ENCODE peak calls at places on chromosome 17, in ten cellular contexts. E is transverse colon, Y is neuronal stem cell, C is cardiac fibroblast, H is skeletal muscle cell, V is psoas muscle, Q is keratinocyte, P is endodermal cell, R is suprapubic skin, O is endothelial cell of umbilical vein. K is an unnamed sample.

GRCh38 chr17:79836952-79837887 is 2.0 kb downstream of the CBX4 start:
- DNase-seq in E (peak), Y (no peak), C (peak), H (no peak), V (peak), Q (no peak), P (peak), R (peak), O (no peak), K (no peak)

GRCh38 chr17:81511800-81512559 is 619 bp downstream of the ACTG1 start:
- DNase-seq in E (no peak), Y (no peak), C (peak), H (no peak), V (peak), Q (no peak), P (peak), R (no peak), O (peak), K (no peak)

GRCh38 chr17:14442798-14443553 is 142.1 kb downstream of the HS3ST3B1 start:
- DNase-seq in E (no peak), Y (no peak), C (no peak), H (no peak), V (no peak), Q (no peak), P (no peak), R (no peak), O (no peak), K (no peak)

GRCh38 chr17:81514485-81514734 is 1.8 kb upstream of the ACTG1 start:
- DNase-seq in E (no peak), Y (no peak), C (no peak), H (no peak), V (no peak), Q (no peak), P (no peak), R (no peak), O (no peak), K (no peak)

GRCh38 chr17:4520881-4521600 is 22.4 kb downstream of the SPNS2 start:
- DNase-seq in E (peak), Y (no peak), C (peak), H (no peak), V (no peak), Q (peak), P (no peak), R (no peak), O (peak), K (no peak)

GRCh38 chr17:83078378-83079339 is 750 bp upstream of the METRNL start:
- DNase-seq in E (no peak), Y (peak), C (no peak), H (no peak), V (no peak), Q (no peak), P (peak), R (no peak), O (no peak), K (no peak)

GRCh38 chr17:78341559-78342437 is 18.1 kb downstream of the SOCS3 start:
- DNase-seq in E (peak), Y (peak), C (peak), H (no peak), V (peak), Q (no peak), P (peak), R (peak), O (peak), K (no peak)

GRCh38 chr17:45283711-45284110 is 21.8 kb upstream of the SPATA32 start:
- DNase-seq in E (no peak), Y (no peak), C (no peak), H (no peak), V (peak), Q (no peak), P (no peak), R (peak), O (no peak), K (no peak)

GRCh38 chr17:45031231-45032149 is 19.9 kb downstream of the DCAKD start:
- DNase-seq in E (no peak), Y (no peak), C (no peak), H (no peak), V (no peak), Q (no peak), P (no peak), R (no peak), O (no peak), K (no peak)

GRCh38 chr17:82021728-82022309 is 859 bp downstream of the CENPX start:
- DNase-seq in E (peak), Y (no peak), C (no peak), H (no peak), V (no peak), Q (no peak), P (no peak), R (no peak), O (no peak), K (no peak)

GRCh38 chr17:1286379-1287106 is 7.1 kb downstream of the TRARG1 start:
- DNase-seq in E (no peak), Y (no peak), C (no peak), H (no peak), V (no peak), Q (no peak), P (no peak), R (no peak), O (no peak), K (no peak)

GRCh38 chr17:1275962-1276736 is 3.3 kb upstream of the TRARG1 start:
- DNase-seq in E (peak), Y (peak), C (peak), H (no peak), V (peak), Q (no peak), P (peak), R (peak), O (peak), K (no peak)

GRCh38 chr17:1275205-1275961 is 4.1 kb upstream of the TRARG1 start:
- DNase-seq in E (no peak), Y (no peak), C (no peak), H (no peak), V (no peak), Q (no peak), P (no peak), R (no peak), O (no peak), K (no peak)

GRCh38 chr17:1280652-1281051 is 1.2 kb downstream of the TRARG1 start:
- DNase-seq in E (no peak), Y (no peak), C (no peak), H (no peak), V (no peak), Q (no peak), P (no peak), R (no peak), O (no peak), K (no peak)
- H3K4me3 ChIP-seq in E (no peak), Y (no peak), C (no peak), H (no peak), V (no peak), Q (no peak), P (no peak), R (no peak), O (no peak), K (no peak)

GRCh38 chr17:27555364-27555763 is 75.6 kb upstream of the LGALS9 start:
- DNase-seq in E (no peak), Y (no peak), C (no peak), H (no peak), V (no peak), Q (no peak), P (no peak), R (no peak), O (no peak), K (no peak)
- H3K4me3 ChIP-seq in E (no peak), Y (no peak), C (no peak), H (no peak), V (no peak), Q (no peak), P (no peak), R (no peak), O (no peak), K (no peak)

DNA sequence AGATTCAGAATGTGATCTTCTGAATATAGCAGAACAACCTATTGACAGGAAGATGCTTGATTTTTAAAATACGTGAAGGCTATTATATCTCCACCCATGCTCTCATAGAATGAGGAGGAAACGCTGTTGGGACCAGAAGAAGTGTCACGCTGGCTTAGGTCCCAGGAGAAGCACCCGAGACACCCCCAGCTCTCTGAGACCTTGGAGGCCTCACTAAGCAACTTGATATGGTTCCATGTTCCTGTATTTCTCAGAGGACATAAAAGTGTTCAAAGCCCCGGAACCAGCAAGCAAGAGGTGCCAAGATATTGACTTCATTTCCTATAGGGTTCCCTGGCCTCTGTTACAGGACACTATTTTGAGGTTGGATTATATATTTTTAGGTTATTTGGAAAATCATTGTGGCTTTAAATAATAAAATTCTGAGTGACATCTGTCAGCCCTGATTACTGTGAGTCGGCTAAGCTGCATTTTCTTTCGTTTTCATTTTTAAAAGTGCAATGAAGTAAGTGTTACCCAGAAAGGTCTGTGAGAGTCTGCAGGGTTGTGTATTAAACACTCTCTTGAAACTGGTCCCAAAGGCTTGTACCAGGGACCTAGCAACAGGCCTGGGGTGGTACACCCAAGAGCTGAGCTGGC is 400.0 kb downstream of the SOX9 start:
- DNase-seq in E (no peak), Y (no peak), C (no peak), H (no peak), V (no peak), Q (no peak), P (no peak), R (no peak), O (no peak), K (no peak)
- H3K4me3 ChIP-seq in E (peak), Y (no peak), C (no peak), H (no peak), V (no peak), Q (no peak), P (no peak), R (no peak), O (no peak), K (no peak)

DNA sequence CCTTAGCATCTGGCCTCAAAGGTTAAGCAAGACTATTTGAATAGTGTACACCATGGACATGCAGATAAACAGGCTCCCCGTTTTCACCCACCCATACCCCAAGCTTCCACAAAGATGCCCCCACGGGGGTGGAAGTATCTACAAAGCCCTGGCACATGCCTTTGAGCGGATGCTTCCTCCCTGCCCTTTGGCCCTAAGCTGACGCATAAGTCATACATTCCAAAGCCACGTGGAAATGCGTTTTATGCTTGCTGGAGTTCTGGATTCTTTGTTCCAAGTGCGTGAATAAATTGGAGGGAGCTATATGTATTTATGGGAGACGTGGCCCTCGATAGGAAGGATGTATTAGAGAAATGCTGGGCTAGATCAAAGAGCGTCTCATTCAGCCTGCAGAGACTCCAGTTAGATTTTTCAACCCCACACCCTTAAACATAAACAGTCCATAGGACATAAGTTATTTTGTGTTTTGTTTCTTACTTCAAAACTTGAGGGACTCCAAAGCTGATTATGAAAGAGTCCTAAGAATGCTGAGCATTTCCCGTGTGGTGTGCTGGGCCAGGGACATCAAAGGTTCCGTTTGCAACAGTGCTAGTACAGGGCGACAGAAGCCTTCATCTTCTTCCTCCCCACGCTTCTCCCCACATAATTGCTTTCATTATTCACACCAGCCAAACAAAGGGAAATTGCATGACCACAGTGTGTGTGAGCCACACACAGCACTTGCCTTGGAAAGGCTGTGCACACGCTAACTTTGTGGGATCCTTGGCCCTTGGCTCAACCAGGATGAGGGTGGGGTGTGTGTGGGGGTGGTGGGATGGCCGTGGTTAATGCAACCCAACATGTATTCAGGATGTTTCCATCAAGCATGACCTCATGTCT is 73.6 kb downstream of the WIPI1 start:
- DNase-seq in E (no peak), Y (no peak), C (peak), H (peak), V (no peak), Q (no peak), P (peak), R (peak), O (peak), K (peak)
- H3K4me3 ChIP-seq in E (no peak), Y (no peak), C (no peak), H (no peak), V (no peak), Q (no peak), P (no peak), R (no peak), O (no peak), K (no peak)

GRCh38 chr17:8628172-8628571 is 2.4 kb downstream of the MYH10 start:
- DNase-seq in E (no peak), Y (no peak), C (no peak), H (no peak), V (no peak), Q (no peak), P (no peak), R (no peak), O (no peak), K (no peak)
- H3K4me3 ChIP-seq in E (no peak), Y (peak), C (no peak), H (no peak), V (no peak), Q (no peak), P (peak), R (no peak), O (peak), K (peak)

GRCh38 chr17:76789235-76789788 is 51.4 kb downstream of the MFSD11 start:
- DNase-seq in E (no peak), Y (no peak), C (no peak), H (no peak), V (no peak), Q (no peak), P (no peak), R (no peak), O (no peak), K (no peak)
- H3K4me3 ChIP-seq in E (no peak), Y (no peak), C (no peak), H (no peak), V (no peak), Q (no peak), P (no peak), R (no peak), O (no peak), K (no peak)

DNA sequence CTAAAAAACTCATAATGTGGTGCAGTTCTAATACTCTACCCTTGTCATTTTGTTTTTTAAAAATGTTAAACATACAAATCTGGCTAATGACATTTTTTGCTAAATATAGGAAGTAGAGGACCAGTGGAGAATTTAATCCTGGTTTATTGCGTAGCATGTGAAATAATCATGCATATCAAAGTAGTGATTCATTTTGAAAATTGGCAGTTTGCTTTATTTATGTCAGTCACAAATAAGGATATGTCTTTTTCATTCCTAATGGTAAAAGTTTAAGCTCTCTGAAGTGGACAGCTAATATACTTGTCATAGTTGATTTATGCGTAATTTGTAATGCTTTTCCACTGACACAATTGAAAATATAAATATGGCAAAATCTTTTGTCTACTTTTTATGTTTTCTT is 224.2 kb downstream of the BCAS3 start:
- DNase-seq in E (no peak), Y (no peak), C (peak), H (no peak), V (no peak), Q (no peak), P (no peak), R (no peak), O (peak), K (peak)
- H3K4me3 ChIP-seq in E (no peak), Y (no peak), C (no peak), H (no peak), V (no peak), Q (no peak), P (no peak), R (no peak), O (no peak), K (no peak)

GRCh38 chr17:2435181-2435741 is 34.4 kb upstream of the MNT start:
- DNase-seq in E (no peak), Y (peak), C (peak), H (no peak), V (no peak), Q (no peak), P (peak), R (no peak), O (no peak), K (no peak)

GRCh38 chr17:2433696-2434095 is 32.8 kb upstream of the MNT start:
- DNase-seq in E (no peak), Y (no peak), C (no peak), H (no peak), V (no peak), Q (peak), P (no peak), R (no peak), O (no peak), K (no peak)

GRCh38 chr17:2436516-2436915 is 35.7 kb upstream of the MNT start:
- DNase-seq in E (no peak), Y (no peak), C (no peak), H (no peak), V (no peak), Q (no peak), P (no peak), R (no peak), O (no peak), K (no peak)

GRCh38 chr17:2438823-2439222 is 38.0 kb upstream of the MNT start:
- DNase-seq in E (no peak), Y (no peak), C (peak), H (peak), V (no peak), Q (no peak), P (no peak), R (no peak), O (no peak), K (peak)

GRCh38 chr17:2435852-2436251 is 35.0 kb upstream of the MNT start:
- DNase-seq in E (no peak), Y (no peak), C (no peak), H (no peak), V (no peak), Q (no peak), P (no peak), R (no peak), O (no peak), K (no peak)
- H3K4me3 ChIP-seq in E (no peak), Y (peak), C (no peak), H (no peak), V (no peak), Q (no peak), P (no peak), R (no peak), O (no peak), K (no peak)

GRCh38 chr17:40448213-40448638 is 5.0 kb downstream of the IGFBP4 start:
- DNase-seq in E (peak), Y (no peak), C (peak), H (no peak), V (peak), Q (no peak), P (no peak), R (no peak), O (peak), K (no peak)

GRCh38 chr17:40452074-40452787 is 9.0 kb downstream of the IGFBP4 start:
- DNase-seq in E (no peak), Y (no peak), C (peak), H (peak), V (peak), Q (no peak), P (no peak), R (no peak), O (no peak), K (peak)

GRCh38 chr17:40448639-40449261 is 5.5 kb downstream of the IGFBP4 start:
- DNase-seq in E (peak), Y (no peak), C (peak), H (no peak), V (no peak), Q (no peak), P (no peak), R (no peak), O (peak), K (no peak)

GRCh38 chr17:40451420-40451819 is 8.2 kb downstream of the IGFBP4 start:
- DNase-seq in E (peak), Y (no peak), C (peak), H (peak), V (peak), Q (no peak), P (no peak), R (no peak), O (no peak), K (peak)

DNA sequence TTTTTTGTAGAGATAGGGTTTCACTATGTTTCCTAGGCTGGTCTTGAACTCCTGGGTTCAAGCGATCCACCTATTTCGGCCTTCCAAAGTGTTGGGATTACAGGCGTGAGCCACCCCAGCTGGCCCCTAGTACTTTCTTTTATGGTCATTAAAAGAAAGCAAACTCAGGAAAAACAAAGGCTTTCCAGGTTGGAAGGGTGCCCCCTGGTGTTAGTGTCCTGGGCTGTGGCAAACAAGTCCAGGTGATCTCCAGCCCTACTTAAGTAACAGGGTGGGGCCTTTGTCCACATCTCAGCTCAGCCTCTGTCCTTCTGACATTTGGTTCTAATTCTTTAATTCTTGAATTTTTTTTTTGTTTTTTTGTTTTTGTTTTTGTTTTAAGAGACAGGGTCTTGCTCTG is 6.9 kb downstream of the IGFBP4 start:
- DNase-seq in E (peak), Y (no peak), C (peak), H (no peak), V (no peak), Q (no peak), P (peak), R (no peak), O (peak), K (no peak)
- H3K4me3 ChIP-seq in E (no peak), Y (no peak), C (no peak), H (no peak), V (no peak), Q (no peak), P (no peak), R (no peak), O (no peak), K (no peak)

DNA sequence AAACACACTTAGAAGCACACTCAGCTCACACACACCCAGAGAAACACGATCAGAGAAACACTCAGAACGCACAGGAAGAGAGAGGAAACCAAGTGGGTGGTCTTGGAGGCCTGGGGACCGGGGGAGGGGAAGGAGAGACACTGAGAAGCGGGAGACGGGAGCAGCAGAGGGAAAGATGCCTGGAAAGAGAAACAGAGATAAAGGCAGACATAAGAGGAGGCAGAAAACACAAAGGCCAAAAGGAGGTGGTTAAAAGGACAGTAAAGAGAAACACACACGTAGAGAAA is 1.3 kb downstream of the TMEM98 start:
- DNase-seq in E (no peak), Y (no peak), C (peak), H (no peak), V (no peak), Q (no peak), P (peak), R (no peak), O (no peak), K (no peak)
- H3K4me3 ChIP-seq in E (peak), Y (peak), C (peak), H (peak), V (peak), Q (no peak), P (peak), R (peak), O (peak), K (peak)